ENCODE peak calls at places on chromosomes 12 and 14, in four cellular contexts. B is HEK293T, U is GM12892, F is lower leg skin. W is an unnamed sample.
A peak's percentile ranks its signal among the peaks of the same experiment; 100 is the strongest.

GRCh38 chr12:105523164-105524057 is 192.9 kb downstream of the C12orf75 start:
- DNase-seq in B (no peak), U (no peak), F (peak; percentile 93), W (no peak)

GRCh38 chr14:68501621-68502052 is 291.2 kb downstream of the ZFP36L1 start:
- DNase-seq in B (no peak), U (no peak), F (no peak), W (no peak)

GRCh38 chr12:130617219-130617618 is 98.9 kb downstream of the RIMBP2 start:
- DNase-seq in B (no peak), U (no peak), F (peak; percentile 58), W (no peak)

GRCh38 chr14:34137001-34137400 is 186.1 kb upstream of the EGLN3 start:
- DNase-seq in B (no peak), U (no peak), F (peak; percentile 89), W (no peak)

GRCh38 chr12:11171953-11172675 is 1.1 kb downstream of the SMIM10L1 start:
- DNase-seq in B (peak; percentile 14), U (no peak), F (no peak), W (no peak)

GRCh38 chr12:39341179-39341578 is 101.7 kb downstream of the KIF21A start:
- DNase-seq in B (no peak), U (no peak), F (no peak), W (no peak)

GRCh38 chr12:7512528-7512927 is 9.0 kb upstream of the CD163 start:
- DNase-seq in B (no peak), U (no peak), F (no peak), W (peak; percentile 11)

GRCh38 chr12:124041907-124042306 is 68.9 kb downstream of the ZNF664 start:
- DNase-seq in B (no peak), U (no peak), F (no peak), W (no peak)

GRCh38 chr12:14874882-14875281 is 10.8 kb downstream of the MGP start:
- DNase-seq in B (no peak), U (no peak), F (no peak), W (no peak)

GRCh38 chr14:77307099-77307496 is 13.6 kb downstream of the POMT2 start:
- DNase-seq in B (no peak), U (no peak), F (no peak), W (no peak)

GRCh38 chr14:52015411-52016030 is 26.2 kb downstream of the RTRAF start:
- DNase-seq in B (peak; percentile 23), U (no peak), F (no peak), W (peak; percentile 34)